ENCODE peak calls at places on chromosomes 12 and 14, in four cellular contexts. F is K562, V is HepG2, D is H1. G is an unnamed sample.

GRCh38 chr14:100593751-100594624 is 6.8 kb upstream of the BEGAIN start:
- DNase-seq in F (no peak), V (no peak), D (no peak), G (no peak)

GRCh38 chr12:4119157-4119761 is 154.3 kb upstream of the CCND2 start:
- DNase-seq in F (no peak), V (no peak), D (peak; percentile 22), G (no peak)

GRCh38 chr12:25755681-25756260 is 202.7 kb upstream of the LMNTD1 start:
- DNase-seq in F (no peak), V (no peak), D (no peak), G (no peak)

GRCh38 chr14:53190938-53191337 is 37.8 kb upstream of the DDHD1 start:
- DNase-seq in F (no peak), V (no peak), D (no peak), G (no peak)

GRCh38 chr12:64036414-64036813 is 185.7 kb downstream of the KICS2 start:
- DNase-seq in F (no peak), V (no peak), D (no peak), G (no peak)

GRCh38 chr14:61611880-61612630 is 83.3 kb upstream of the HIF1A start:
- DNase-seq in F (no peak), V (no peak), D (no peak), G (no peak)

GRCh38 chr14:52125885-52126284 is 57.0 kb upstream of the NID2 start:
- DNase-seq in F (no peak), V (no peak), D (no peak), G (no peak)

GRCh38 chr12:127270193-127270592 is 996.8 kb upstream of the TMEM132C start:
- DNase-seq in F (no peak), V (no peak), D (no peak), G (peak; percentile 16)

GRCh38 chr14:103862393-103862782 is 15.0 kb upstream of the PPP1R13B start:
- DNase-seq in F (no peak), V (peak; percentile 95), D (no peak), G (no peak)

GRCh38 chr14:21090940-21091663 is 7.4 kb downstream of the ZNF219 start:
- DNase-seq in F (no peak), V (no peak), D (no peak), G (no peak)

GRCh38 chr12:82862069-82862841 is 175.5 kb downstream of the TMTC2 start:
- DNase-seq in F (no peak), V (no peak), D (no peak), G (no peak)

GRCh38 chr12:53172352-53172751 is 8.2 kb upstream of the ZNF740 start:
- DNase-seq in F (peak; percentile 2), V (no peak), D (no peak), G (no peak)

GRCh38 chr12:2682301-2683282 is 112.2 kb upstream of the FKBP4 start:
- DNase-seq in F (no peak), V (peak; percentile 59), D (no peak), G (peak; percentile 68)

GRCh38 chr14:61452452-61452851 is 131.1 kb downstream of the PRKCH start:
- DNase-seq in F (no peak), V (no peak), D (no peak), G (no peak)

GRCh38 chr12:49899921-49900320 is 3.8 kb downstream of the FAIM2 start:
- DNase-seq in F (no peak), V (no peak), D (no peak), G (no peak)

GRCh38 chr12:89954259-89954658 is 245.6 kb upstream of the ATP2B1 start:
- DNase-seq in F (no peak), V (no peak), D (no peak), G (no peak)

GRCh38 chr12:46209914-46210834 is 58.7 kb downstream of the SLC38A1 start:
- DNase-seq in F (no peak), V (peak; percentile 11), D (no peak), G (no peak)

GRCh38 chr14:105471823-105472495 is 2.7 kb upstream of the CRIP2 start:
- DNase-seq in F (no peak), V (no peak), D (no peak), G (no peak)

GRCh38 chr12:44259890-44260289 is 424.0 kb downstream of the TMEM117 start:
- DNase-seq in F (no peak), V (no peak), D (no peak), G (no peak)

GRCh38 chr14:21264025-21264801 is 5.0 kb downstream of the HNRNPC start:
- DNase-seq in F (no peak), V (no peak), D (no peak), G (no peak)

GRCh38 chr12:15982921-15983320 is 71.8 kb downstream of the DERA start:
- DNase-seq in F (no peak), V (no peak), D (no peak), G (no peak)

GRCh38 chr12:111180830-111181726 is 187.8 kb downstream of the PHETA1 start:
- DNase-seq in F (no peak), V (no peak), D (no peak), G (no peak)

GRCh38 chr12:112870267-112870980 is 36.3 kb upstream of the OAS1 start:
- DNase-seq in F (no peak), V (no peak), D (no peak), G (no peak)

GRCh38 chr14:51929156-51929555 is 60.2 kb upstream of the RTRAF start:
- DNase-seq in F (no peak), V (no peak), D (no peak), G (no peak)

GRCh38 chr12:107761502-107761904 is 566 bp upstream of the PRDM4 start:
- DNase-seq in F (no peak), V (no peak), D (no peak), G (no peak)
- TF ChIP-seq RNF2 in F (no peak), V (no peak), D (no peak), G (no peak)

GRCh38 chr12:117129391-117129790 is 30.2 kb upstream of the TESC start:
- DNase-seq in F (no peak), V (no peak), D (no peak), G (no peak)
- TF ChIP-seq RNF2 in F (no peak), V (no peak), D (no peak), G (no peak)

DNA sequence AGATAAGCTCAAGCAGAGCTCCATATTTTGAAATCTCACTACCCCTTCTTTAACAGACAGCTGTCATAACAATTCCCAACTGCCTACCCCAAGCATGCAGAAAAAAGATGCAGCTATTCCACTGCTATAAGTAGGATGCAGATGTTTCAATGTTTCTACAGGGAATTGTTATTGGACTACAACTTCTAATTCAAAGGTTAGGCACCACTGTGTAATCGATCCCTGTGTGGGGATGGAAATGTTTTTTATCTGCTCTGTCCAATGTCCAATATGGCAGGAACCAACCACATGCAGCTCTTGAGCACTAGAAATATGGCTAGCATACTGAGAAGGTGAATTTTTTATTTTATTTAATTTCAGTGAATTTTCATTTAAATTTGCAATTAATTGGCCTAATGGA is 208.6 kb downstream of the SLC2A13 start:
- DNase-seq in F (no peak), V (no peak), D (no peak), G (no peak)
- TF ChIP-seq RNF2 in F (no peak), V (no peak), D (no peak), G (no peak)

GRCh38 chr14:81269100-81269978 is 48.6 kb upstream of the GTF2A1 start:
- DNase-seq in F (peak; percentile 61), V (peak; percentile 70), D (no peak), G (peak; percentile 77)
- TF ChIP-seq RNF2 in F (no peak), V (no peak), D (no peak), G (no peak)

DNA sequence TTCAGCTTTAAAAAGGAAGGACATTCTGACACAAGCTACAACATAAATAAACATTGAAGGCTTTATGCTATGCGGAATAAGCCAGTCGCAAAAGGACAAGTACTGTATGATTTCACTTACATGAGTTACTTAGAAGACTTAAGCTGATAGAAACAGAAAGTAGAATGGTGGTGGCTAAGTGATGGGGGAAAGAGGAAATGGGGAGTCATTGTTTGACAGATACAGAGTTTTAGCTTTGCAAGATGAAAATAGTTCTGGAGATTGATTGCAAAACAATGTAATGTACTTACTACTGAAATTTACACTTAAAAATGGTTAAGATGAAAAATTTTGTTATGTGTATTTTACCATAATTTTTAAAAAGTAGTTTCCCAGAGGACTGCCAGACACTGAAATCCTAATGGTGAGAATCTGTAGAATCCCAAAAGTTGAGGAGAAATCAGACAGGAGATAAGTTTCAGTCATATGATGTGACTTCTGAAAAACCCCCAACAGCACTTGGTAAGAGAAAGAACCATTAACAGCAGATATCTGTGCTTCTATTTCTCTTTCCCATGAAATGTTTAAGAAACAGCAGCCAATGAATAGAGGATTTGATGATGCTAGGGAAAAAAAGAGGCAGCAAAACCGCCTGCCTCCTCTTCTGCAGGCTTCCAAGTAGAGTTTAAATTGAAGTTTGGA is 16.6 kb upstream of the CLEC2A start:
- DNase-seq in F (no peak), V (no peak), D (no peak), G (no peak)
- TF ChIP-seq RNF2 in F (no peak), V (no peak), D (no peak), G (no peak)

DNA sequence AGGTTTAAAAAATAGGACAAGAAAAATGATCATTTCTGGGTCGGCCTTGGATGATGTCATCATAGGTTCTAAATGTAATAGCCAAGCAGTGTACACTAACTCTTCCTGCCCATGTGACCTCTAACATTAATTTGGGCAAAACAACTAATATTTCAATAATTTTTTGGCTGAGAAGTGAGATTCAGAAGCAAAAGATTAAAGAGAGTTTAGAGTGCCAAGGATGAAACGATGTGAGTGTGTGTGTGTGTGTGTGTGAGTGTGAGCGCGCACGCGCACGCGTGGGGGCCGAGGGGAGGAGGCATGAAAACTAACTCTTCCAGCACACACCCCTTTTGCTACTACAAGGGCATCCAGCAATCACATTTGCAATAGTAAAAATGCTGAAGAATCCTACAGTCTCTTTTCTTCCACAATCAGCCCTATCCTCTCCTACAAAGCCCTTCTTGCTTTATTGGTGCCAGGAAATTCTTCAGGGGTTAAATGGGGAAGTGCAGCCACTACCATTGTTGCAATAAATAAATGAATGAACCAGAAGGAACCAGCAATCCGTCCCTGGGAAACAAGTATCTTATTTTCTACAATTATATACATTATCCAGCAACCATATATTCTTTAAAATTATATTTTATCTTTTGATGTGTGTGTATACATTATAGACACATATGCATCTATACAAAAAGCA is 52.9 kb downstream of the PEBP1 start:
- DNase-seq in F (no peak), V (no peak), D (no peak), G (no peak)
- TF ChIP-seq RNF2 in F (no peak), V (no peak), D (no peak), G (no peak)

GRCh38 chr12:99153283-99153682 is 494.3 kb upstream of the GARIN6 start:
- DNase-seq in F (no peak), V (no peak), D (no peak), G (no peak)
- TF ChIP-seq RNF2 in F (no peak), V (no peak), D (no peak), G (no peak)

G was measured in A549.